ENCODE peak calls at places on chromosomes 3 and 15, in eight cellular contexts. One of them, this sample, is unnamed.

GRCh38 chr15:44102675-44103254 is 92.3 kb downstream of the FRMD5 start:
- DNase-seq in stimulated activated CD4-positive, alpha-beta T cell treated with anti-CD3 and anti-CD28 coated beads, Interleukin-12 subunit alpha, Interleukin-12 subunit beta, amount 100 ng/mL, for 48 hours: no peak
- DNase-seq in stimulated activated naive CD8-positive, alpha-beta T cell treated with anti-CD3 and anti-CD28 coated beads, Interleukin-15, Interleukin-2, amounts not matched to agents 100 U/mL and 50 U/mL, for 24 hours: no peak
- DNase-seq in EH: peak; percentile 99
- DNase-seq in MG63: peak; percentile 91
- DNase-seq in cardiac muscle cell: peak; percentile 94
- DNase-seq in GM23338: no peak
- DNase-seq in GM03348: peak; percentile 76
- DNase-seq in this sample: no peak

GRCh38 chr3:116139607-116140006 is 305.7 kb downstream of the LSAMP start:
- DNase-seq in stimulated activated CD4-positive, alpha-beta T cell treated with anti-CD3 and anti-CD28 coated beads, Interleukin-12 subunit alpha, Interleukin-12 subunit beta, amount 100 ng/mL, for 48 hours: no peak
- DNase-seq in stimulated activated naive CD8-positive, alpha-beta T cell treated with anti-CD3 and anti-CD28 coated beads, Interleukin-15, Interleukin-2, amounts not matched to agents 100 U/mL and 50 U/mL, for 24 hours: no peak
- DNase-seq in EH: no peak
- DNase-seq in MG63: no peak
- DNase-seq in cardiac muscle cell: peak; percentile 15
- DNase-seq in GM23338: no peak
- DNase-seq in GM03348: no peak
- DNase-seq in this sample: no peak

GRCh38 chr15:39188930-39189329 is 391.9 kb upstream of the THBS1 start:
- DNase-seq in stimulated activated CD4-positive, alpha-beta T cell treated with anti-CD3 and anti-CD28 coated beads, Interleukin-12 subunit alpha, Interleukin-12 subunit beta, amount 100 ng/mL, for 48 hours: no peak
- DNase-seq in stimulated activated naive CD8-positive, alpha-beta T cell treated with anti-CD3 and anti-CD28 coated beads, Interleukin-15, Interleukin-2, amounts not matched to agents 100 U/mL and 50 U/mL, for 24 hours: no peak
- DNase-seq in EH: peak; percentile 95
- DNase-seq in MG63: peak; percentile 15
- DNase-seq in cardiac muscle cell: peak; percentile 81
- DNase-seq in GM23338: no peak
- DNase-seq in GM03348: peak; percentile 50
- DNase-seq in this sample: no peak

GRCh38 chr3:185549111-185549510 is 3.3 kb downstream of the LIPH start:
- DNase-seq in stimulated activated CD4-positive, alpha-beta T cell treated with anti-CD3 and anti-CD28 coated beads, Interleukin-12 subunit alpha, Interleukin-12 subunit beta, amount 100 ng/mL, for 48 hours: no peak
- DNase-seq in stimulated activated naive CD8-positive, alpha-beta T cell treated with anti-CD3 and anti-CD28 coated beads, Interleukin-15, Interleukin-2, amounts not matched to agents 100 U/mL and 50 U/mL, for 24 hours: no peak
- DNase-seq in EH: peak; percentile 96
- DNase-seq in MG63: peak; percentile 88
- DNase-seq in cardiac muscle cell: peak; percentile 98
- DNase-seq in GM23338: no peak
- DNase-seq in GM03348: peak; percentile 91
- DNase-seq in this sample: no peak

GRCh38 chr15:78993931-78994530 is 49.2 kb upstream of the CTSH start:
- DNase-seq in stimulated activated CD4-positive, alpha-beta T cell treated with anti-CD3 and anti-CD28 coated beads, Interleukin-12 subunit alpha, Interleukin-12 subunit beta, amount 100 ng/mL, for 48 hours: no peak
- DNase-seq in stimulated activated naive CD8-positive, alpha-beta T cell treated with anti-CD3 and anti-CD28 coated beads, Interleukin-15, Interleukin-2, amounts not matched to agents 100 U/mL and 50 U/mL, for 24 hours: no peak
- DNase-seq in EH: no peak
- DNase-seq in MG63: no peak
- DNase-seq in cardiac muscle cell: no peak
- DNase-seq in GM23338: no peak
- DNase-seq in GM03348: no peak
- DNase-seq in this sample: no peak

GRCh38 chr3:76886761-76887500 is 153.0 kb upstream of the ROBO2 start:
- DNase-seq in stimulated activated CD4-positive, alpha-beta T cell treated with anti-CD3 and anti-CD28 coated beads, Interleukin-12 subunit alpha, Interleukin-12 subunit beta, amount 100 ng/mL, for 48 hours: no peak
- DNase-seq in stimulated activated naive CD8-positive, alpha-beta T cell treated with anti-CD3 and anti-CD28 coated beads, Interleukin-15, Interleukin-2, amounts not matched to agents 100 U/mL and 50 U/mL, for 24 hours: no peak
- DNase-seq in EH: no peak
- DNase-seq in MG63: no peak
- DNase-seq in cardiac muscle cell: no peak
- DNase-seq in GM23338: no peak
- DNase-seq in GM03348: no peak
- DNase-seq in this sample: no peak

GRCh38 chr3:135125171-135125801 is 330.2 kb downstream of the EPHB1 start:
- DNase-seq in stimulated activated CD4-positive, alpha-beta T cell treated with anti-CD3 and anti-CD28 coated beads, Interleukin-12 subunit alpha, Interleukin-12 subunit beta, amount 100 ng/mL, for 48 hours: peak; percentile 1
- DNase-seq in stimulated activated naive CD8-positive, alpha-beta T cell treated with anti-CD3 and anti-CD28 coated beads, Interleukin-15, Interleukin-2, amounts not matched to agents 100 U/mL and 50 U/mL, for 24 hours: no peak
- DNase-seq in EH: peak; percentile 53
- DNase-seq in MG63: no peak
- DNase-seq in cardiac muscle cell: peak; percentile 8
- DNase-seq in GM23338: peak; percentile 77
- DNase-seq in GM03348: peak; percentile 70
- DNase-seq in this sample: no peak

GRCh38 chr3:177385831-177386301 is 188.6 kb upstream of the TBL1XR1 start:
- DNase-seq in stimulated activated CD4-positive, alpha-beta T cell treated with anti-CD3 and anti-CD28 coated beads, Interleukin-12 subunit alpha, Interleukin-12 subunit beta, amount 100 ng/mL, for 48 hours: no peak
- DNase-seq in stimulated activated naive CD8-positive, alpha-beta T cell treated with anti-CD3 and anti-CD28 coated beads, Interleukin-15, Interleukin-2, amounts not matched to agents 100 U/mL and 50 U/mL, for 24 hours: no peak
- DNase-seq in EH: peak; percentile 55
- DNase-seq in MG63: no peak
- DNase-seq in cardiac muscle cell: peak; percentile 18
- DNase-seq in GM23338: no peak
- DNase-seq in GM03348: peak; percentile 36
- DNase-seq in this sample: no peak

GRCh38 chr3:119559441-119559963 is at the start of gene CD80:
- DNase-seq in stimulated activated CD4-positive, alpha-beta T cell treated with anti-CD3 and anti-CD28 coated beads, Interleukin-12 subunit alpha, Interleukin-12 subunit beta, amount 100 ng/mL, for 48 hours: peak; percentile 53
- DNase-seq in stimulated activated naive CD8-positive, alpha-beta T cell treated with anti-CD3 and anti-CD28 coated beads, Interleukin-15, Interleukin-2, amounts not matched to agents 100 U/mL and 50 U/mL, for 24 hours: peak; percentile 71
- DNase-seq in EH: peak; percentile 60
- DNase-seq in MG63: peak; percentile 48
- DNase-seq in cardiac muscle cell: peak; percentile 70
- DNase-seq in GM23338: peak; percentile 61
- DNase-seq in GM03348: peak; percentile 72
- DNase-seq in this sample: peak; percentile 56

GRCh38 chr3:133330043-133330442 is 69.8 kb upstream of the BFSP2 start:
- DNase-seq in stimulated activated CD4-positive, alpha-beta T cell treated with anti-CD3 and anti-CD28 coated beads, Interleukin-12 subunit alpha, Interleukin-12 subunit beta, amount 100 ng/mL, for 48 hours: no peak
- DNase-seq in stimulated activated naive CD8-positive, alpha-beta T cell treated with anti-CD3 and anti-CD28 coated beads, Interleukin-15, Interleukin-2, amounts not matched to agents 100 U/mL and 50 U/mL, for 24 hours: no peak
- DNase-seq in EH: no peak
- DNase-seq in MG63: no peak
- DNase-seq in cardiac muscle cell: peak; percentile 3
- DNase-seq in GM23338: peak; percentile 75
- DNase-seq in GM03348: no peak
- DNase-seq in this sample: no peak

GRCh38 chr3:14282706-14283075 is 104.1 kb downstream of the LSM3 start:
- DNase-seq in stimulated activated CD4-positive, alpha-beta T cell treated with anti-CD3 and anti-CD28 coated beads, Interleukin-12 subunit alpha, Interleukin-12 subunit beta, amount 100 ng/mL, for 48 hours: no peak
- DNase-seq in stimulated activated naive CD8-positive, alpha-beta T cell treated with anti-CD3 and anti-CD28 coated beads, Interleukin-15, Interleukin-2, amounts not matched to agents 100 U/mL and 50 U/mL, for 24 hours: no peak
- DNase-seq in EH: no peak
- DNase-seq in MG63: no peak
- DNase-seq in cardiac muscle cell: no peak
- DNase-seq in GM23338: no peak
- DNase-seq in GM03348: no peak
- DNase-seq in this sample: no peak

GRCh38 chr15:36769110-36769509 is 189.7 kb downstream of the CDIN1 start:
- DNase-seq in stimulated activated CD4-positive, alpha-beta T cell treated with anti-CD3 and anti-CD28 coated beads, Interleukin-12 subunit alpha, Interleukin-12 subunit beta, amount 100 ng/mL, for 48 hours: no peak
- DNase-seq in stimulated activated naive CD8-positive, alpha-beta T cell treated with anti-CD3 and anti-CD28 coated beads, Interleukin-15, Interleukin-2, amounts not matched to agents 100 U/mL and 50 U/mL, for 24 hours: no peak
- DNase-seq in EH: peak; percentile 63
- DNase-seq in MG63: no peak
- DNase-seq in cardiac muscle cell: peak; percentile 40
- DNase-seq in GM23338: no peak
- DNase-seq in GM03348: no peak
- DNase-seq in this sample: no peak

GRCh38 chr15:52491460-52491859 is 37.2 kb downstream of the MYO5A start:
- DNase-seq in stimulated activated CD4-positive, alpha-beta T cell treated with anti-CD3 and anti-CD28 coated beads, Interleukin-12 subunit alpha, Interleukin-12 subunit beta, amount 100 ng/mL, for 48 hours: no peak
- DNase-seq in stimulated activated naive CD8-positive, alpha-beta T cell treated with anti-CD3 and anti-CD28 coated beads, Interleukin-15, Interleukin-2, amounts not matched to agents 100 U/mL and 50 U/mL, for 24 hours: no peak
- DNase-seq in EH: peak; percentile 83
- DNase-seq in MG63: no peak
- DNase-seq in cardiac muscle cell: peak; percentile 13
- DNase-seq in GM23338: no peak
- DNase-seq in GM03348: peak; percentile 38
- DNase-seq in this sample: no peak

GRCh38 chr3:134314588-134315285 is 59.5 kb downstream of the AMOTL2 start:
- DNase-seq in stimulated activated CD4-positive, alpha-beta T cell treated with anti-CD3 and anti-CD28 coated beads, Interleukin-12 subunit alpha, Interleukin-12 subunit beta, amount 100 ng/mL, for 48 hours: no peak
- DNase-seq in stimulated activated naive CD8-positive, alpha-beta T cell treated with anti-CD3 and anti-CD28 coated beads, Interleukin-15, Interleukin-2, amounts not matched to agents 100 U/mL and 50 U/mL, for 24 hours: no peak
- DNase-seq in EH: peak; percentile 65
- DNase-seq in MG63: peak; percentile 71
- DNase-seq in cardiac muscle cell: no peak
- DNase-seq in GM23338: no peak
- DNase-seq in GM03348: no peak
- DNase-seq in this sample: no peak

GRCh38 chr15:67937153-67937761 is 97.4 kb upstream of the RNU6-1 start:
- DNase-seq in stimulated activated CD4-positive, alpha-beta T cell treated with anti-CD3 and anti-CD28 coated beads, Interleukin-12 subunit alpha, Interleukin-12 subunit beta, amount 100 ng/mL, for 48 hours: no peak
- DNase-seq in stimulated activated naive CD8-positive, alpha-beta T cell treated with anti-CD3 and anti-CD28 coated beads, Interleukin-15, Interleukin-2, amounts not matched to agents 100 U/mL and 50 U/mL, for 24 hours: no peak
- DNase-seq in EH: peak; percentile 54
- DNase-seq in MG63: no peak
- DNase-seq in cardiac muscle cell: no peak
- DNase-seq in GM23338: peak; percentile 43
- DNase-seq in GM03348: no peak
- DNase-seq in this sample: no peak

GRCh38 chr3:114213262-114213668 is 24.1 kb downstream of the ZNF80 start:
- DNase-seq in stimulated activated CD4-positive, alpha-beta T cell treated with anti-CD3 and anti-CD28 coated beads, Interleukin-12 subunit alpha, Interleukin-12 subunit beta, amount 100 ng/mL, for 48 hours: no peak
- DNase-seq in stimulated activated naive CD8-positive, alpha-beta T cell treated with anti-CD3 and anti-CD28 coated beads, Interleukin-15, Interleukin-2, amounts not matched to agents 100 U/mL and 50 U/mL, for 24 hours: no peak
- DNase-seq in EH: peak; percentile 82
- DNase-seq in MG63: no peak
- DNase-seq in cardiac muscle cell: peak; percentile 48
- DNase-seq in GM23338: no peak
- DNase-seq in GM03348: peak; percentile 16
- DNase-seq in this sample: no peak

GRCh38 chr15:74786659-74787165 is 4.8 kb downstream of the CSK start:
- DNase-seq in stimulated activated CD4-positive, alpha-beta T cell treated with anti-CD3 and anti-CD28 coated beads, Interleukin-12 subunit alpha, Interleukin-12 subunit beta, amount 100 ng/mL, for 48 hours: no peak
- DNase-seq in stimulated activated naive CD8-positive, alpha-beta T cell treated with anti-CD3 and anti-CD28 coated beads, Interleukin-15, Interleukin-2, amounts not matched to agents 100 U/mL and 50 U/mL, for 24 hours: peak; percentile 36
- DNase-seq in EH: no peak
- DNase-seq in MG63: no peak
- DNase-seq in cardiac muscle cell: no peak
- DNase-seq in GM23338: no peak
- DNase-seq in GM03348: no peak
- DNase-seq in this sample: no peak

GRCh38 chr15:92326236-92326635 is 67.4 kb upstream of the ST8SIA2 start:
- DNase-seq in stimulated activated CD4-positive, alpha-beta T cell treated with anti-CD3 and anti-CD28 coated beads, Interleukin-12 subunit alpha, Interleukin-12 subunit beta, amount 100 ng/mL, for 48 hours: no peak
- DNase-seq in stimulated activated naive CD8-positive, alpha-beta T cell treated with anti-CD3 and anti-CD28 coated beads, Interleukin-15, Interleukin-2, amounts not matched to agents 100 U/mL and 50 U/mL, for 24 hours: no peak
- DNase-seq in EH: no peak
- DNase-seq in MG63: no peak
- DNase-seq in cardiac muscle cell: no peak
- DNase-seq in GM23338: no peak
- DNase-seq in GM03348: no peak
- DNase-seq in this sample: no peak

GRCh38 chr3:54320376-54320775 is 198.0 kb downstream of the CACNA2D3 start:
- DNase-seq in stimulated activated CD4-positive, alpha-beta T cell treated with anti-CD3 and anti-CD28 coated beads, Interleukin-12 subunit alpha, Interleukin-12 subunit beta, amount 100 ng/mL, for 48 hours: no peak
- DNase-seq in stimulated activated naive CD8-positive, alpha-beta T cell treated with anti-CD3 and anti-CD28 coated beads, Interleukin-15, Interleukin-2, amounts not matched to agents 100 U/mL and 50 U/mL, for 24 hours: no peak
- DNase-seq in EH: no peak
- DNase-seq in MG63: peak; percentile 26
- DNase-seq in cardiac muscle cell: peak; percentile 15
- DNase-seq in GM23338: no peak
- DNase-seq in GM03348: no peak
- DNase-seq in this sample: no peak

This sample was measured in stimulated activated CD8-positive, alpha-beta memory T cell treated with anti-CD3 and anti-CD28 coated beads, Interleukin-15, amount 100 ng/mL, for 48 hours.